ENCODE peak calls at places on chromosomes 13 and 19, in five cellular contexts. One of them, this sample, is unnamed.

GRCh38 chr19:737591-738093 is 13.3 kb upstream of the MISP start:
- DNase-seq in A549: peak
- DNase-seq in NCI-H1092: no peak
- DNase-seq in stimulated activated CD8-positive, alpha-beta memory T cell treated with anti-CD3 and anti-CD28 coated beads, Interleukin-7, amount 100 ng/mL, for 1 hour: peak
- DNase-seq in activated T-helper 9 cell treated with anti-CD3 and anti-CD28 coated beads, Interleukin-2, amount 50 U/mL, for 16 hours: peak
- DNase-seq in this sample: peak

GRCh38 chr19:17337675-17338439 is 504 bp downstream of the GTPBP3 start:
- DNase-seq in A549: no peak
- DNase-seq in NCI-H1092: no peak
- DNase-seq in stimulated activated CD8-positive, alpha-beta memory T cell treated with anti-CD3 and anti-CD28 coated beads, Interleukin-7, amount 100 ng/mL, for 1 hour: no peak
- DNase-seq in activated T-helper 9 cell treated with anti-CD3 and anti-CD28 coated beads, Interleukin-2, amount 50 U/mL, for 16 hours: no peak
- DNase-seq in this sample: no peak

GRCh38 chr19:14177496-14178074 is 28.4 kb downstream of the ADGRL1 start:
- DNase-seq in A549: no peak
- DNase-seq in NCI-H1092: no peak
- DNase-seq in stimulated activated CD8-positive, alpha-beta memory T cell treated with anti-CD3 and anti-CD28 coated beads, Interleukin-7, amount 100 ng/mL, for 1 hour: no peak
- DNase-seq in activated T-helper 9 cell treated with anti-CD3 and anti-CD28 coated beads, Interleukin-2, amount 50 U/mL, for 16 hours: no peak
- DNase-seq in this sample: no peak

GRCh38 chr13:74040200-74040599 is 94.0 kb downstream of the KLF12 start:
- DNase-seq in A549: peak
- DNase-seq in NCI-H1092: no peak
- DNase-seq in stimulated activated CD8-positive, alpha-beta memory T cell treated with anti-CD3 and anti-CD28 coated beads, Interleukin-7, amount 100 ng/mL, for 1 hour: no peak
- DNase-seq in activated T-helper 9 cell treated with anti-CD3 and anti-CD28 coated beads, Interleukin-2, amount 50 U/mL, for 16 hours: no peak
- DNase-seq in this sample: peak

GRCh38 chr13:98856983-98857382 is 104.5 kb upstream of the SLC15A1 start:
- DNase-seq in A549: no peak
- DNase-seq in NCI-H1092: no peak
- DNase-seq in stimulated activated CD8-positive, alpha-beta memory T cell treated with anti-CD3 and anti-CD28 coated beads, Interleukin-7, amount 100 ng/mL, for 1 hour: no peak
- DNase-seq in activated T-helper 9 cell treated with anti-CD3 and anti-CD28 coated beads, Interleukin-2, amount 50 U/mL, for 16 hours: no peak
- DNase-seq in this sample: no peak

GRCh38 chr13:57813641-57814040 is 182.1 kb downstream of the PCDH17 start:
- DNase-seq in A549: no peak
- DNase-seq in NCI-H1092: no peak
- DNase-seq in stimulated activated CD8-positive, alpha-beta memory T cell treated with anti-CD3 and anti-CD28 coated beads, Interleukin-7, amount 100 ng/mL, for 1 hour: no peak
- DNase-seq in activated T-helper 9 cell treated with anti-CD3 and anti-CD28 coated beads, Interleukin-2, amount 50 U/mL, for 16 hours: no peak
- DNase-seq in this sample: no peak

GRCh38 chr19:30178721-30179402 is 193.3 kb upstream of the ZNF536 start:
- DNase-seq in A549: no peak
- DNase-seq in NCI-H1092: no peak
- DNase-seq in stimulated activated CD8-positive, alpha-beta memory T cell treated with anti-CD3 and anti-CD28 coated beads, Interleukin-7, amount 100 ng/mL, for 1 hour: no peak
- DNase-seq in activated T-helper 9 cell treated with anti-CD3 and anti-CD28 coated beads, Interleukin-2, amount 50 U/mL, for 16 hours: no peak
- DNase-seq in this sample: no peak

GRCh38 chr19:18068395-18068794 is 18.3 kb downstream of the IL12RB1 start:
- DNase-seq in A549: no peak
- DNase-seq in NCI-H1092: no peak
- DNase-seq in stimulated activated CD8-positive, alpha-beta memory T cell treated with anti-CD3 and anti-CD28 coated beads, Interleukin-7, amount 100 ng/mL, for 1 hour: no peak
- DNase-seq in activated T-helper 9 cell treated with anti-CD3 and anti-CD28 coated beads, Interleukin-2, amount 50 U/mL, for 16 hours: no peak
- DNase-seq in this sample: no peak

GRCh38 chr19:38946229-38947010 is 15.7 kb downstream of the MRPS12 start:
- DNase-seq in A549: peak
- DNase-seq in NCI-H1092: no peak
- DNase-seq in stimulated activated CD8-positive, alpha-beta memory T cell treated with anti-CD3 and anti-CD28 coated beads, Interleukin-7, amount 100 ng/mL, for 1 hour: no peak
- DNase-seq in activated T-helper 9 cell treated with anti-CD3 and anti-CD28 coated beads, Interleukin-2, amount 50 U/mL, for 16 hours: no peak
- DNase-seq in this sample: no peak

This sample was measured in hepatic stellate cell.